ENCODE peak calls at places on chromosomes 12 and 14, in four cellular contexts. W is psoas muscle; U is CD8-positive, alpha-beta T cell; I is body of pancreas. R is an unnamed sample.

GRCh38 chr14:68632591-68632895 is 160.3 kb downstream of the ZFP36L1 start:
- DNase-seq in I (no peak), W (no peak), U (no peak), R (no peak)

GRCh38 chr12:2958432-2959193 is 584 bp upstream of the TEAD4 start:
- DNase-seq in U (no peak), I (peak), W (peak), R (peak)

GRCh38 chr14:24713404-24713803 is 79.4 kb upstream of the GZMB start:
- DNase-seq in I (no peak), W (no peak), U (no peak), R (no peak)

GRCh38 chr12:49763006-49763591 is 21.7 kb downstream of the TMBIM6 start:
- DNase-seq in I (peak), U (peak), W (peak), R (peak)

GRCh38 chr12:122111070-122111750 is 32.7 kb downstream of the MLXIP start:
- DNase-seq in I (peak), U (no peak), W (no peak), R (no peak)

GRCh38 chr12:126342866-126343265 is 1277.6 kb downstream of the AACS start:
- DNase-seq in U (no peak), W (no peak), I (no peak), R (no peak)

GRCh38 chr12:130013771-130014484 is 110.1 kb upstream of the TMEM132D start:
- DNase-seq in U (no peak), W (peak), I (peak), R (no peak)

GRCh38 chr12:10194160-10194559 is 15.3 kb downstream of the TMEM52B start:
- DNase-seq in I (no peak), W (no peak), U (no peak), R (no peak)

GRCh38 chr12:43847427-43847826 is 11.5 kb downstream of the TMEM117 start:
- DNase-seq in I (no peak), U (no peak), W (no peak), R (no peak)

GRCh38 chr14:34111933-34112332 is 161.1 kb upstream of the EGLN3 start:
- DNase-seq in I (no peak), U (no peak), W (no peak), R (no peak)

GRCh38 chr14:94769413-94770250 is at the start of gene GSC:
- DNase-seq in W (peak), I (peak), U (no peak), R (peak)

GRCh38 chr14:68785817-68786490 is 6.9 kb downstream of the ZFP36L1 start:
- DNase-seq in I (peak), U (peak), W (no peak), R (no peak)

GRCh38 chr12:1122803-1123202 is 131.8 kb downstream of the ERC1 start:
- DNase-seq in I (peak), U (peak), W (no peak), R (no peak)

GRCh38 chr14:93322886-93323596 is 9.8 kb downstream of the BTBD7 start:
- DNase-seq in I (no peak), W (no peak), U (no peak), R (no peak)

GRCh38 chr12:119684730-119685129 is 16.8 kb downstream of the PRKAB1 start:
- DNase-seq in W (no peak), U (no peak), I (no peak), R (no peak)

GRCh38 chr12:92574911-92575570 is 127.7 kb upstream of the PLEKHG7 start:
- DNase-seq in I (peak), U (no peak), W (no peak), R (no peak)

GRCh38 chr12:3455312-3455711 is 35.7 kb upstream of the PRMT8 start:
- DNase-seq in I (no peak), W (no peak), U (no peak), R (no peak)

GRCh38 chr14:59261334-59261733 is 72.9 kb downstream of the DAAM1 start:
- DNase-seq in U (no peak), W (no peak), I (no peak), R (no peak)

GRCh38 chr14:77200406-77200985 is 18.9 kb downstream of the TMEM63C start:
- DNase-seq in U (no peak), I (no peak), W (no peak), R (no peak)

GRCh38 chr14:92945959-92946846 is 23.3 kb downstream of the CHGA start:
- DNase-seq in U (no peak), I (peak), W (peak), R (no peak)

GRCh38 chr12:111775205-111776193 is 8.8 kb downstream of the ALDH2 start:
- DNase-seq in I (peak), U (no peak), W (peak), R (no peak)

GRCh38 chr12:65826513-65827171 is 2.4 kb downstream of the HMGA2 start:
- DNase-seq in U (no peak), I (no peak), W (no peak), R (no peak)

GRCh38 chr12:123453165-123453564 is 4.8 kb upstream of the SNRNP35 start:
- DNase-seq in I (no peak), U (no peak), W (no peak), R (no peak)

GRCh38 chr12:22993639-22994038 is 368.7 kb downstream of the ETNK1 start:
- DNase-seq in I (no peak), W (no peak), U (no peak), R (no peak)

GRCh38 chr12:105427883-105428282 is 97.4 kb downstream of the C12orf75 start:
- DNase-seq in W (no peak), I (no peak), U (no peak), R (no peak)

GRCh38 chr12:107912421-107913004 is 138.0 kb downstream of the ASCL4 start:
- DNase-seq in U (peak), I (peak), W (peak), R (peak)

GRCh38 chr12:76247992-76248391 is 100.2 kb downstream of the BBS10 start:
- DNase-seq in U (no peak), I (no peak), W (no peak), R (no peak)

GRCh38 chr12:87596636-87597035 is 432.6 kb downstream of the C12orf50 start:
- DNase-seq in W (no peak), I (no peak), U (no peak), R (no peak)

GRCh38 chr14:32109676-32110075 is 32.6 kb downstream of the ARHGAP5 start:
- DNase-seq in U (no peak), W (no peak), I (no peak), R (no peak)

GRCh38 chr14:90599748-90600507 is 203.1 kb downstream of the CALM1 start:
- DNase-seq in I (peak), U (no peak), W (no peak), R (no peak)
- TF ChIP-seq CTCF in I (peak), U (no peak), W (peak), R (no peak)

DNA sequence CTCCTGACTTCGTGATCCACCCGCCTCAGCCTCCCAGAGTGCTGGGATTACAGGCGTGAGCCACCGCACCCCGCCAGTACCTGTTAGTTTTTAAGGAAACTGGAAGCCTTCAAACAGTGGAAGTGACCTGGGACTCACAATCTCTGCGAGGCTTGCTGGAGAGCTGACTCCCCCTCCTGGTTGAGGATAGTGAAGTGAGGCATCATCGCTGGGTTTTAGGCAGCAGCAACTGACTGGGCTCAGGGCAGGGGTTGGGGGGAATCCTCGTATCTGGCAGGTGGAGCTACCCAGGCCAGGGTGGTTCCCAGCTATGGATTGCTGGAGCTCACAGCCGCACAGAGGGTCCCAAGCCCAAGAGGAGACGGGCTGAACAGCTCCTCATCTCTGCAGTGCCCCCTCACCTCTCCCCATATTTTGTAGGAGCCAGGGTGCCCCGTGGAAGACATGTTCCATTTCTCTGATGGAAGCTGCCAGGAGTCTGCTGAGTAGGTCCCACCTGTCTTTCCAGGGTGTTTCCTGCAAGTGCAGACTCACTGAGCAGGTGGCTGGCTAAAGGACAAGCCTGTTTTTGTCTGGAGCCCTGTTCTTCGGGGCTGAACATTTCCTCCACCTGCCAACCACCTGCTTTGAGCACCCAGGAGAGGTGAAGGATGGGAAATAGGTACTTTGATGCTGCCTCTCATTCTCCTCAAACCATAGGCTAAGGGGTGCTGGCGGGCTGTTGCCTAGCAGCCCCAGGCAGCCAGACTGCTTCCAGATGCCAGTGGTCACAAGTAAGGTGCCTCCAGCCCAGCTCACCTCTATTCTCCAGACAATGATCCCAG is 3.1 kb downstream of the AVIL start:
- DNase-seq in W (no peak), I (no peak), U (no peak), R (no peak)
- TF ChIP-seq CTCF in W (no peak), I (no peak), U (no peak), R (no peak)

DNA sequence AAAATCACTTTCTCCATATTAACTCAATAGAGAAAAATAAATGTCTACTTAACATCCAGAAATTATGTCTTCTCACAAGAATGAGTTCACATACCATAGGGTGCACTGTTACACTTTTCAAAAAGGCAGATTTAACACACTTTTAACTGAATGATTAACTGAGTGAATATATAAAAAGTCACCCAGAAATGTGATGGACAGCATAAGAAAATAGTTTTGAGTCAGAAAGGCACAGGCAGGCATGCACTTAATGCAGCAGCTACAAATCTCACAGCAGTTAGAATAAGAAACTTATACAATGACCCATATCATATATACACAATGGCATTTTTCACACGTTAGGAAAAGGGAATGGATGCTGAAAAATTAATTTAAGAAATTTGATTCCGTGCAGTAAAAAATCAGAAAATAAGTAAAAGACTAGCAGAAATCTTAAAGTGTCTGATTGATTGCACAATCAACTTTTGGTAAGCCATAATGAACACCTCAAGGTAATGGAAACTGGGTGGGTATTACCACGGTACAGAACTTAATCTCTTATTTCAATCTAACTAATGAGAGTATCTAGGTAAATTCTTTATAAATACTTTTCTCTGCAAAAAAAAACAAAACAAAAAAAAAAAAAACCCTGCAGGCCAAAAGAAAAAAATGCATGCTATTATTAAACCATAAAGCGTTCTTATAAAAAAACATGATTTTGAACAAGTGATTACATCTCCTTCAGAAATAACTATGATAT is 3.5 kb downstream of the MED13L start:
- DNase-seq in U (no peak), W (no peak), I (no peak), R (no peak)
- TF ChIP-seq CTCF in U (no peak), W (no peak), I (no peak), R (no peak)

DNA sequence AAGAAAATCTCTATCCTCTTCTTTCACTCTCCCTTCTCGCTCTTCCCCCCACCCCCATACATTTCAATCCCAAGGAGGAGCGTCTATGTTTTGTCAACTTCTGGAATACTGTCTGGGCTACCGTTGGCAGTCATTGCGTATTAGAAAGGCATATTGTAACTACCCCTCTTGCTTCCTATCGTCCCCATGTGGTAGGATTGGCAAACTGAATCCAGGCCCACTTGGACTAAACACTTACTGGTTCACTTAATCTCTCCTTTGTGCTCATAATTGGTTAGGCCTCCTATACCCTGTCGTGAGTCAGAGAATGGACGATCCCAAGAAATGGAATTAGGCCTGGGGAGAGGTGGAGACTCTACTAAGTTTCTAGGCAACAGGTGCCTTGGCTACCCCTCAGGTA is 68.8 kb upstream of the SLC8A3 start:
- DNase-seq in W (peak), U (no peak), I (no peak), R (peak)
- TF ChIP-seq CTCF in W (peak), U (no peak), I (no peak), R (peak)

GRCh38 chr12:5073054-5073453 is 29.4 kb downstream of the KCNA5 start:
- DNase-seq in W (no peak), U (no peak), I (no peak), R (no peak)
- TF ChIP-seq CTCF in W (no peak), U (no peak), I (no peak), R (no peak)

GRCh38 chr12:46299846-46300245 is 31.0 kb upstream of the SLC38A1 start:
- DNase-seq in U (no peak), I (no peak), W (no peak), R (no peak)

GRCh38 chr12:46303039-46303666 is 34.3 kb upstream of the SLC38A1 start:
- DNase-seq in U (peak), I (peak), W (no peak), R (peak)

GRCh38 chr12:46300906-46301305 is 32.1 kb upstream of the SLC38A1 start:
- DNase-seq in I (no peak), U (no peak), W (no peak), R (peak)

DNA sequence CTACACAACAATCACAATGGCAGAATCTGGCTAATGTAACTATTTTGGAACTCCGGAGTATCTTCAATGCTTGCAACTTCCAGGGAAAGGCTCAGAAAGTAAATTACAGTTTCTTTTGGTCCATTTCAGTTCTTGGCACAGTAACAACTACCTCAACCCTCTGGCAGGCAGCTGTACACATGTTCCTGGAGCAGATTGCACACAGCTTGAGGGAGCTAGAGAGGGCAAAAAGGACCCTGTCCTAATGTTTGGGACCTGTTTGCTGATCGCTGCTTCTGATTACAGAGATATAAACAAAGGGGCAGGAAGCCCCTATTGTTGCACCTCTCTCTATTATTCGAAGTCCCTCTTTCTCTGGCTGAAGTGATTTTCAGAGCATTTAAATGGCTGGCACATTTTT is 35.2 kb upstream of the SLC38A1 start:
- DNase-seq in U (no peak), W (no peak), I (no peak), R (no peak)
- TF ChIP-seq CTCF in U (no peak), W (no peak), I (no peak), R (no peak)